ENCODE peak calls at places on chromosome 2, in eight cellular contexts. Z, L, J, B, R, N, I and F are unnamed samples.

GRCh38 chr2:6993230-6993640 is 76.0 kb downstream of the RNF144A start:
- DNase-seq in Z (no peak), B (no peak), I (no peak), L (no peak), J (no peak), N (no peak), R (no peak), F (no peak)

GRCh38 chr2:71555798-71556454 is 102.6 kb downstream of the DYSF start:
- DNase-seq in L (no peak), N (no peak), R (no peak), B (no peak), Z (no peak), J (no peak), I (no peak), F (no peak)

GRCh38 chr2:20625920-20626697 is 24.8 kb downstream of the HS1BP3 start:
- DNase-seq in I (no peak), B (no peak), R (no peak), Z (no peak), J (no peak), N (no peak), L (no peak), F (no peak)

GRCh38 chr2:142037051-142037450 is 93.8 kb downstream of the LRP1B start:
- DNase-seq in Z (peak), R (no peak), L (no peak), I (no peak), J (no peak), B (no peak), N (no peak), F (no peak)

GRCh38 chr2:31319391-31320175 is 85.6 kb downstream of the EHD3 start:
- DNase-seq in J (no peak), Z (no peak), L (no peak), B (peak), N (peak), I (peak), R (peak), F (no peak)

GRCh38 chr2:160076935-160077334 is 14.5 kb upstream of the PLA2R1 start:
- DNase-seq in I (peak), L (no peak), Z (no peak), N (no peak), R (no peak), B (peak), J (no peak), F (no peak)

GRCh38 chr2:222946700-222947278 is 86.0 kb downstream of the ACSL3 start:
- DNase-seq in I (no peak), B (no peak), N (no peak), Z (no peak), L (no peak), J (no peak), R (no peak), F (no peak)

GRCh38 chr2:159089543-159089942 is 121.1 kb downstream of the TANC1 start:
- DNase-seq in J (no peak), R (no peak), N (no peak), B (no peak), L (no peak), I (no peak), Z (no peak), F (no peak)

GRCh38 chr2:9655441-9656269 is 24.9 kb upstream of the YWHAQ start:
- DNase-seq in Z (no peak), N (no peak), L (no peak), J (peak), R (peak), I (no peak), B (no peak), F (no peak)

GRCh38 chr2:199973703-199974102 is 18.3 kb downstream of the MAIP1 start:
- DNase-seq in J (no peak), Z (peak), B (peak), R (no peak), I (peak), N (no peak), L (peak), F (peak)

GRCh38 chr2:26652361-26653041 is 11.3 kb upstream of the CIB4 start:
- DNase-seq in R (no peak), J (no peak), B (no peak), I (no peak), L (no peak), Z (no peak), N (no peak), F (no peak)

GRCh38 chr2:68292108-68292710 is 27.5 kb downstream of the CNRIP1 start:
- DNase-seq in J (no peak), N (no peak), L (peak), I (peak), Z (no peak), R (peak), B (peak), F (no peak)

GRCh38 chr2:214193943-214194342 is 216.9 kb upstream of the VWC2L start:
- DNase-seq in J (no peak), I (no peak), R (no peak), N (no peak), L (no peak), B (no peak), Z (no peak), F (no peak)

GRCh38 chr2:218074031-218074430 is 5.0 kb downstream of the RUFY4 start:
- DNase-seq in B (peak), N (no peak), L (peak), R (peak), Z (no peak), I (peak), J (no peak), F (no peak)

GRCh38 chr2:19648583-19648982 is 253.2 kb downstream of the TTC32 start:
- DNase-seq in L (no peak), R (no peak), B (no peak), I (no peak), J (no peak), N (no peak), Z (no peak), F (no peak)

GRCh38 chr2:38947241-38948239 is 57.9 kb downstream of the ARHGEF33 start:
- DNase-seq in R (peak), J (peak), L (peak), I (peak), B (peak), Z (peak), N (no peak), F (peak)

GRCh38 chr2:170714156-170715061 is 728 bp upstream of the SP5 start:
- DNase-seq in J (no peak), R (peak), Z (peak), L (peak), B (no peak), I (peak), N (no peak), F (peak)

GRCh38 chr2:218295029-218295428 is 2.7 kb upstream of the TMBIM1 start:
- DNase-seq in I (no peak), J (no peak), Z (no peak), B (no peak), N (no peak), L (no peak), R (no peak), F (no peak)

GRCh38 chr2:148721991-148722777 is 77.6 kb downstream of the EPC2 start:
- DNase-seq in B (no peak), J (no peak), N (no peak), I (no peak), L (no peak), R (no peak), Z (no peak), F (no peak)

GRCh38 chr2:47112665-47113435 is 42.3 kb downstream of the STPG4 start:
- DNase-seq in Z (no peak), J (no peak), R (no peak), L (no peak), N (no peak), B (no peak), I (no peak), F (no peak)

GRCh38 chr2:25168256-25169072 is at the start of gene POMC:
- DNase-seq in I (peak), B (no peak), R (peak), L (peak), N (no peak), J (peak), Z (peak), F (peak)

GRCh38 chr2:41741951-41742563 is 305.8 kb upstream of the PKDCC start:
- DNase-seq in R (no peak), Z (peak), N (no peak), B (no peak), J (no peak), I (no peak), L (no peak), F (no peak)

GRCh38 chr2:73232471-73233153 is 427 bp downstream of the PRADC1 start:
- DNase-seq in I (peak), L (no peak), R (peak), J (no peak), N (no peak), Z (no peak), B (peak), F (no peak)

GRCh38 chr2:46645681-46646162 is 166.4 kb downstream of the TMEM247 start:
- DNase-seq in Z (no peak), I (peak), R (no peak), J (no peak), N (no peak), B (no peak), L (no peak), F (no peak)

GRCh38 chr2:3712841-3713503 is 9.6 kb downstream of the DCDC2C start:
- DNase-seq in L (no peak), J (no peak), R (no peak), Z (no peak), I (no peak), B (no peak), N (no peak), F (peak)

GRCh38 chr2:11539317-11540147 is 5.7 kb downstream of the GREB1 start:
- DNase-seq in L (no peak), R (no peak), J (no peak), I (no peak), Z (peak), B (no peak), N (no peak), F (no peak)

GRCh38 chr2:21234721-21235120 is 111.0 kb downstream of the TDRD15 start:
- DNase-seq in J (no peak), L (no peak), I (no peak), B (no peak), N (no peak), R (no peak), Z (no peak), F (no peak)

GRCh38 chr2:111695441-111696007 is 188.5 kb downstream of the ANAPC1 start:
- DNase-seq in B (no peak), N (no peak), I (no peak), J (peak), Z (no peak), R (no peak), L (no peak), F (no peak)

GRCh38 chr2:170836027-170836426 is 19.3 kb downstream of the GAD1 start:
- DNase-seq in Z (no peak), L (no peak), I (no peak), J (no peak), R (no peak), B (no peak), N (no peak), F (no peak)